ENCODE peak calls at places on chromosomes 7 and 10, in nine cellular contexts. X is psoas muscle; M is heart right ventricle; O is endothelial cell of umbilical vein; T is ovary; Q is upper lobe of right lung; Z is iPS DF 6.9; U is naive thymus-derived CD4-positive, alpha-beta T cell; J is heart left ventricle. E is an unnamed sample. For H3K36me3, the result is how much of the 10 kb centered on the place peaks cover.

GRCh38 chr7:154584352-154585252 is 418.3 kb downstream of the PAXIP1 start:
- DNase-seq in X (no peak), M (no peak), O (no peak), T (no peak), Q (no peak), Z (no peak), U (no peak), J (no peak), E (no peak)

GRCh38 chr10:14601872-14602725 is 172.6 kb downstream of the FAM107B start:
- DNase-seq in X (no peak), M (no peak), O (peak), T (no peak), Q (no peak), Z (no peak), U (no peak), J (no peak), E (no peak)

GRCh38 chr10:86661161-86662025 is 6.9 kb upstream of the LDB3 start:
- DNase-seq in X (peak), M (peak), O (no peak), T (peak), Q (peak), Z (no peak), U (no peak), J (peak), E (peak)

GRCh38 chr10:100334762-100335161 is 4.7 kb upstream of the PKD2L1 start:
- DNase-seq in X (no peak), M (no peak), O (no peak), T (no peak), Q (peak), Z (no peak), U (no peak), J (no peak), E (no peak)

GRCh38 chr7:156179872-156180390 is 367.7 kb upstream of the SHH start:
- DNase-seq in X (no peak), M (no peak), O (no peak), T (no peak), Q (no peak), Z (no peak), U (no peak), J (no peak), E (no peak)

GRCh38 chr10:76969366-76969990 is 668.1 kb downstream of the KCNMA1 start:
- DNase-seq in X (no peak), M (no peak), O (no peak), T (no peak), Q (no peak), Z (no peak), U (no peak), J (no peak), E (no peak)

GRCh38 chr10:69465457-69466157 is 14.3 kb downstream of the TSPAN15 start:
- DNase-seq in X (no peak), M (no peak), O (no peak), T (no peak), Q (no peak), Z (no peak), U (no peak), J (no peak), E (no peak)

GRCh38 chr7:107658467-107658866 is 2.2 kb upstream of the SLC26A4 start:
- DNase-seq in X (no peak), M (no peak), O (no peak), T (no peak), Q (no peak), Z (no peak), U (no peak), J (no peak), E (no peak)

GRCh38 chr10:78401882-78402367 is 368.3 kb downstream of the RPS24 start:
- DNase-seq in X (no peak), M (peak), O (no peak), T (peak), Q (peak), Z (no peak), U (no peak), J (peak), E (peak)

GRCh38 chr7:153567426-153567825 is 484.8 kb upstream of the DPP6 start:
- DNase-seq in X (peak), M (no peak), O (no peak), T (no peak), Q (no peak), Z (no peak), U (no peak), J (peak), E (peak)

GRCh38 chr7:80307251-80307856 is 172.7 kb downstream of the GNAI1 start:
- DNase-seq in X (no peak), M (no peak), O (no peak), T (no peak), Q (no peak), Z (no peak), U (no peak), J (no peak), E (no peak)

GRCh38 chr10:79017882-79018550 is 50.8 kb upstream of the ZMIZ1 start:
- DNase-seq in X (no peak), M (no peak), O (no peak), T (no peak), Q (peak), Z (no peak), U (no peak), J (no peak), E (peak)

DNA sequence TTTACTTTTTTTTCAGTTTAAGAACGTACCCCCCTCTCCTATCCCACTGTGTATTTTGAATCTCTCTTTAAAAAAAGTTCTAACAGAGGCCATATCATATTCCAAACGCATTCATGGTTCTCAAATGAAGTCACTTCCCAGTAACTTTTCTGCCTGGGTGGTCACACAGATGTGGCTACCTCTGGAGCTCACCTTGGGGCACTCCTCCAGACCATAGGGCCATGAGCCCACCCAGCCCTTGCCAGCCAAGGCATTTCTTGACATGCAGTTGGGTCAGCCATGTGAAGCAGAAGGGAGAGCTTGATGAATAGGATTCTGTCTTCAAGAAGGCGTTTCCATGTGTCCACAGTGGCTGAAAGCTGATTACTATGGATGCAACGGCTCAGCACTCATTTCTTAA is 239.3 kb downstream of the RAB11FIP2 start:
- DNase-seq in X (no peak), M (no peak), O (no peak), T (no peak), Q (no peak), Z (no peak), U (no peak), J (no peak), E (no peak)
- H3K36me3 ChIP-seq in X (under half), M (under half), O (under half), T (under half), Q (under half), Z (under half), U (under half), J (under half), E (under half)

GRCh38 chr7:131501422-131501821 is 55.0 kb downstream of the PODXL start:
- DNase-seq in X (no peak), M (no peak), O (no peak), T (no peak), Q (no peak), Z (no peak), U (no peak), J (no peak), E (no peak)
- H3K4me3 ChIP-seq in X (no peak), M (no peak), O (no peak), T (no peak), Q (no peak), Z (no peak), U (no peak), J (no peak), E (no peak)

DNA sequence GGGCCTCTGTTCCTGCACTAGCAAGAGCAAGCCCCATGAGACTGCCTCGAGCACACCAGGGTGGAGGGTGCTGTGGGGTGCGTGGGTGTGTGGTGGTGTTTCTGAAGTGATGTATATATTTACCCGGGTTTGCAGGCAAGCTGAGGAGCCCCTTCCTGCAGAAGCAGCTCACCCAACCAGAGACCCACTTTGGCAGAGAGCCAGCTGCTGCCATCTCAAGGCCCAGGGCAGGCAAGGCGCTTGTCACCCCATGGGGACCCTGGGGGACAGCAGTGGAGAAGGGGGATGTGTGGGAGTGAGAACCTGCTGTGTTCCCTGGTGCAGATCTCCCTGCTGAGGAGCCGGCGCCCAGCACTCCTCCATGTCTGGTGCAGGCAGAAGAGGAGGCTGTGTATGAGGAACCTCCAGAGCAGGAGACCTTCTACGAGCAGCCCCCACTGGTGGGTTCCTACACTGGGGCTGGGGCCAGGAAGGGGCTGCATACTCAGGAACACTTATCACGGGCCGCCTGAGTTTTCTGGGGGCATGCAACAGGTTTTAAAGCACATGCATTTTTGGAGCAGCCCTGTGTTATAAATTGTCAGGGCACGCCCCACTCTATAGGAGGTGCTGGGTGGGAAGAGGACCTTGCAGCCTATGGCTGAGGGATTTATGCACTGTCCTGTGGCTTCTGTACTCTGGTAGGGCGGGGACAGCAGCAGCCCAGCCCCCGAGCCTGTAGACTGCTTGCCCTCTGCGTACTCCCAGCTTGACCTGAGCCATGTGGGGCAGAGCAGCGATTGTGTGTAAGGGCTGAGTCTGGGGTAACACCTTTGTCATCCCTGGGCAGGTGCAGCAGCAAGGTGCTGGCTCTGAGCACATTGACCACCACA is 5.9 kb downstream of the PGAM2 start:
- DNase-seq in X (peak), M (peak), O (no peak), T (peak), Q (peak), Z (no peak), U (no peak), J (peak), E (peak)
- H3K36me3 ChIP-seq in X (under half), M (half or more), O (under half), T (under half), Q (half or more), Z (under half), U (under half), J (half or more), E (under half)

GRCh38 chr7:35286986-35287385 is 33.1 kb upstream of the TBX20 start:
- DNase-seq in X (no peak), M (no peak), O (no peak), T (no peak), Q (no peak), Z (no peak), U (no peak), J (no peak), E (no peak)
- H3K4me3 ChIP-seq in X (no peak), M (no peak), O (no peak), T (no peak), Q (no peak), Z (no peak), U (no peak), J (no peak), E (no peak)

GRCh38 chr7:50499092-50499491 is 48.9 kb upstream of the FIGNL1 start:
- DNase-seq in X (no peak), M (no peak), O (no peak), T (no peak), Q (peak), Z (no peak), U (no peak), J (no peak), E (no peak)

GRCh38 chr7:50495746-50496145 is 45.6 kb upstream of the FIGNL1 start:
- DNase-seq in X (no peak), M (no peak), O (peak), T (no peak), Q (no peak), Z (no peak), U (no peak), J (no peak), E (no peak)

GRCh38 chr7:50497068-50497642 is 47.0 kb upstream of the FIGNL1 start:
- DNase-seq in X (no peak), M (no peak), O (peak), T (no peak), Q (no peak), Z (no peak), U (no peak), J (no peak), E (no peak)

GRCh38 chr7:50496541-50496940 is 46.4 kb upstream of the FIGNL1 start:
- DNase-seq in X (no peak), M (no peak), O (no peak), T (no peak), Q (no peak), Z (no peak), U (no peak), J (no peak), E (no peak)

DNA sequence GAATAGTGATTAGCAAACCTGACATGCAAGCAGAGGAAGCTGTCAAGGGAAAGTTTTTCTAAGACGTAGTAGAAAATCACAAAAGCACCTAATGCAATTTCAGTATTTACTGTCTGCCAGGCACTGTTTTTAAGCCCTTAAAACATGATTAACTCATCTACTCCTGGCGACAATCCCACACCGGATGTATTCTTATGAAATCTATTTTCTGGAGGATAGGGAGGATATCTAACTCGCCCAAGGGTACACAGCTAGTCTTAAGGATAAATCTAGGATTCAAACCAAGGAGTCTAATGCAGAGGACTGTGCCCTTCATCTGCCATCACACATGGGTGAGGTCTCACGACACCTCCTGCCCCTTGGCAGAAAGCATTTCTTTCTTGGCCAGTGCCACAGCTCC is 47.8 kb upstream of the FIGNL1 start:
- DNase-seq in X (no peak), M (no peak), O (peak), T (peak), Q (no peak), Z (no peak), U (no peak), J (peak), E (peak)
- H3K36me3 ChIP-seq in X (under half), M (under half), O (under half), T (under half), Q (under half), Z (under half), U (under half), J (under half), E (under half)

GRCh38 chr7:1938788-1939433 is 268.8 kb downstream of the ELFN1 start:
- DNase-seq in X (no peak), M (peak), O (no peak), T (no peak), Q (no peak), Z (no peak), U (no peak), J (peak), E (no peak)
- H3K4me3 ChIP-seq in X (no peak), M (no peak), O (no peak), T (no peak), Q (peak), Z (no peak), U (peak), J (no peak), E (no peak)

GRCh38 chr7:73702226-73702625 is 17.2 kb downstream of the STX1A start:
- DNase-seq in X (no peak), M (no peak), O (no peak), T (no peak), Q (no peak), Z (no peak), U (no peak), J (no peak), E (no peak)
- H3K36me3 ChIP-seq in X (under half), M (under half), O (under half), T (under half), Q (under half), Z (under half), U (under half), J (under half), E (under half)